ENCODE peak calls at places on chromosomes 11 and 22, in nine cellular contexts. N is mammary epithelial cell, C is fibroblast of lung, U is right lobe of liver, E is tibial nerve, O is uterus, S is upper lobe of right lung, T is PC-3, D is thoracic aorta. G is an unnamed sample. For H3K4me1, the result is how much of the 10 kb centered on the place peaks cover.

GRCh38 chr11:125330462-125331325 is 165.4 kb downstream of the FEZ1 start:
- DNase-seq in C (no peak), T (no peak), S (no peak), U (no peak), O (no peak), E (no peak), N (no peak), D (no peak), G (no peak)

GRCh38 chr11:63919267-63920125 is 2.5 kb upstream of the RCOR2 start:
- DNase-seq in T (no peak), S (no peak), D (no peak), O (no peak), U (no peak), N (no peak), C (peak), E (no peak), G (no peak)

GRCh38 chr11:43578346-43579170 is 102.0 kb upstream of the HSD17B12 start:
- DNase-seq in S (no peak), C (peak), D (no peak), T (peak), U (no peak), O (no peak), N (peak), E (no peak), G (no peak)

GRCh38 chr22:28064941-28065340 is 145.9 kb upstream of the PITPNB start:
- DNase-seq in N (no peak), E (no peak), U (no peak), S (no peak), D (no peak), T (no peak), C (peak), O (no peak), G (no peak)

GRCh38 chr22:22823126-22823804 is 64.4 kb upstream of the IGLL5 start:
- DNase-seq in D (no peak), T (no peak), C (no peak), O (no peak), N (no peak), S (no peak), E (no peak), U (no peak), G (no peak)

GRCh38 chr22:33561149-33561807 is 359.0 kb downstream of the LARGE1 start:
- DNase-seq in S (no peak), D (no peak), U (no peak), N (no peak), T (no peak), O (no peak), C (no peak), E (no peak), G (no peak)

GRCh38 chr22:41818596-41818995 is 14.3 kb upstream of the SREBF2 start:
- DNase-seq in C (no peak), N (no peak), U (no peak), S (no peak), O (no peak), D (no peak), T (no peak), E (no peak), G (no peak)

GRCh38 chr22:28955817-28956216 is 72.4 kb downstream of the ZNRF3 start:
- DNase-seq in S (no peak), D (no peak), U (no peak), O (no peak), T (no peak), N (no peak), E (no peak), C (peak), G (no peak)

GRCh38 chr11:63510360-63511130 is 4.7 kb downstream of the LGALS12 start:
- DNase-seq in D (no peak), N (no peak), O (no peak), T (no peak), C (peak), E (peak), S (peak), U (peak), G (peak)

GRCh38 chr11:9214765-9215164 is 50.4 kb downstream of the DENND5A start:
- DNase-seq in D (no peak), E (no peak), T (peak), C (peak), O (no peak), U (no peak), S (no peak), N (no peak), G (no peak)

GRCh38 chr11:93485983-93486382 is 57.2 kb downstream of the SMCO4 start:
- DNase-seq in N (no peak), S (no peak), U (no peak), T (no peak), E (no peak), C (no peak), O (no peak), D (no peak), G (no peak)

GRCh38 chr11:124195419-124195734 is 12.2 kb downstream of the OR10D3 start:
- DNase-seq in S (no peak), U (no peak), O (no peak), E (no peak), C (no peak), N (no peak), T (no peak), D (no peak), G (no peak)

GRCh38 chr11:763549-764321 is 13.6 kb downstream of the GATD1 start:
- DNase-seq in U (no peak), T (no peak), C (no peak), N (no peak), O (no peak), D (no peak), E (no peak), S (no peak), G (no peak)

GRCh38 chr11:117969160-117969991 is 16.8 kb upstream of the IL10RA start:
- DNase-seq in C (no peak), O (no peak), T (no peak), U (no peak), N (no peak), D (no peak), S (no peak), E (no peak), G (no peak)

GRCh38 chr11:2878782-2879181 is 6.8 kb downstream of the CDKN1C start:
- DNase-seq in T (no peak), C (no peak), E (no peak), U (no peak), S (no peak), N (no peak), O (no peak), D (no peak), G (no peak)

GRCh38 chr11:23778971-23779370 is 717.9 kb upstream of the LUZP2 start:
- DNase-seq in S (no peak), D (no peak), E (no peak), U (no peak), O (no peak), N (no peak), T (no peak), C (peak), G (no peak)

GRCh38 chr11:61510980-61511373 is 2.4 kb downstream of the LRRC10B start:
- DNase-seq in U (no peak), S (no peak), O (no peak), C (no peak), E (no peak), N (no peak), T (no peak), D (no peak), G (peak)

GRCh38 chr22:35113341-35113740 is 47.4 kb downstream of the ISX start:
- DNase-seq in O (no peak), S (no peak), N (no peak), T (no peak), U (no peak), E (no peak), D (no peak), C (no peak), G (no peak)

GRCh38 chr22:17266261-17266971 is 47.2 kb upstream of the ADA2 start:
- DNase-seq in C (no peak), E (no peak), O (no peak), D (no peak), N (no peak), S (no peak), T (no peak), U (no peak), G (no peak)

GRCh38 chr11:11552688-11553087 is 69.1 kb downstream of the GALNT18 start:
- DNase-seq in N (no peak), T (peak), O (no peak), U (no peak), E (no peak), D (no peak), C (no peak), S (peak), G (no peak)

GRCh38 chr22:37248251-37248650 is 4.2 kb upstream of the RAC2 start:
- DNase-seq in U (no peak), N (peak), O (no peak), S (peak), T (peak), E (no peak), C (no peak), D (no peak), G (no peak)

GRCh38 chr11:63862923-63863322 is 24.0 kb downstream of the MARK2 start:
- DNase-seq in U (peak), T (no peak), C (no peak), O (no peak), E (no peak), N (no peak), D (no peak), S (no peak), G (no peak)

GRCh38 chr11:115792903-115793302 is 288.7 kb upstream of the CADM1 start:
- DNase-seq in D (no peak), E (no peak), T (no peak), O (no peak), N (no peak), C (no peak), U (no peak), S (no peak), G (no peak)

GRCh38 chr11:134981824-134982223 is 569.8 kb upstream of the B3GAT1 start:
- DNase-seq in T (no peak), O (no peak), C (no peak), S (no peak), U (no peak), D (no peak), N (no peak), E (no peak), G (no peak)

GRCh38 chr11:18461909-18462308 is 6.3 kb downstream of the LDHAL6A start:
- DNase-seq in O (no peak), T (no peak), N (no peak), C (no peak), E (no peak), D (no peak), U (no peak), S (no peak), G (no peak)

GRCh38 chr11:35347921-35348331 is 71.4 kb downstream of the SLC1A2 start:
- DNase-seq in D (no peak), O (no peak), U (no peak), C (peak), S (no peak), N (peak), E (no peak), T (no peak), G (no peak)

GRCh38 chr11:72338266-72338665 is 94.3 kb upstream of the PHOX2A start:
- DNase-seq in C (no peak), E (no peak), S (no peak), D (no peak), N (no peak), T (no peak), O (no peak), U (no peak), G (no peak)

GRCh38 chr22:20283674-20284066 is 15.6 kb upstream of the RTN4R start:
- DNase-seq in N (no peak), U (no peak), D (no peak), S (no peak), E (no peak), T (no peak), O (no peak), C (no peak), G (no peak)

GRCh38 chr11:128472128-128473110 is 114.9 kb downstream of the ETS1 start:
- DNase-seq in T (peak), D (no peak), E (no peak), O (no peak), N (peak), U (no peak), C (peak), S (no peak), G (no peak)

GRCh38 chr11:134861490-134862107 is 449.6 kb upstream of the B3GAT1 start:
- DNase-seq in E (no peak), T (no peak), O (no peak), S (no peak), U (no peak), N (no peak), D (no peak), C (no peak), G (no peak)

GRCh38 chr11:85698195-85698594 is 12.2 kb upstream of the CCDC89 start:
- DNase-seq in T (peak), D (no peak), E (no peak), C (no peak), N (no peak), O (no peak), S (no peak), U (no peak), G (no peak)

GRCh38 chr22:24416095-24416494 is 11.3 kb upstream of the ADORA2A start:
- DNase-seq in N (no peak), C (no peak), O (no peak), T (no peak), E (no peak), U (no peak), D (no peak), S (no peak), G (no peak)

GRCh38 chr22:17984114-17984513 is 40.2 kb downstream of the MICAL3 start:
- DNase-seq in S (no peak), U (no peak), C (no peak), E (no peak), T (peak), O (no peak), N (peak), D (no peak), G (no peak)

DNA sequence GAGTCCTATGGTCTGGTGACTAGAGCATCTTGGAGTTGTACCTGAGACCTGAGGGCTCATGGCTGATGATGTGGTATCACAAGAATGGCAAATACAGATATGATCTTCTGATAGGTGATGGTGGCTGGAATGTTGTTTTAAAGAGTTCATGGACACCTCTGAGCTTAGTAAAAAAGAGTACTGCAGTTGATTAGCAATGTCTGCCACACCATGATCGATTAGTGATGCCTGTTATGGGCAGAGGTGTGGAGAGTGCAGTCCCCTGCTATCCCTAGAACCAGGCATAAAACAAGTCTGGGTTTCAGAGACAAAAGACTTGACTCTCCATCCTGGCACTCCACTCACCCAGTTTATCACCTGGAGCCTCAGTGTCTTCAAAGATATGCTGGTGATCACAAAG is 1.4 kb upstream of the BATF2 start:
- DNase-seq in E (no peak), O (no peak), D (no peak), N (peak), T (peak), S (no peak), U (no peak), C (no peak), G (no peak)
- H3K4me3 ChIP-seq in E (no peak), O (no peak), D (no peak), N (no peak), T (no peak), S (no peak), U (no peak), C (no peak), G (no peak)

GRCh38 chr22:40189979-40190378 is 12.3 kb downstream of the TNRC6B start:
- DNase-seq in T (peak), N (no peak), U (no peak), S (no peak), C (no peak), O (no peak), E (no peak), D (no peak), G (no peak)

GRCh38 chr22:40194656-40195055 is 16.9 kb downstream of the TNRC6B start:
- DNase-seq in E (no peak), T (no peak), S (no peak), U (no peak), N (no peak), O (no peak), D (no peak), C (no peak), G (no peak)

GRCh38 chr22:40193429-40194421 is 16.0 kb downstream of the TNRC6B start:
- DNase-seq in N (no peak), D (no peak), S (no peak), T (peak), E (no peak), O (peak), U (no peak), C (peak), G (no peak)

GRCh38 chr22:40187389-40187788 is 9.7 kb downstream of the TNRC6B start:
- DNase-seq in U (no peak), D (no peak), T (no peak), S (no peak), O (no peak), C (no peak), N (no peak), E (no peak), G (no peak)

GRCh38 chr22:40190501-40190900 is 12.8 kb downstream of the TNRC6B start:
- DNase-seq in N (no peak), C (no peak), E (no peak), D (no peak), S (no peak), O (no peak), T (no peak), U (no peak), G (no peak)
- H3K4me1 ChIP-seq in N (under half), C (under half), E (under half), D (under half), S (under half), O (under half), T (under half), U (under half), G (under half)

GRCh38 chr11:66570117-66570825 is 1.9 kb upstream of the CTSF start:
- DNase-seq in N (no peak), D (no peak), O (no peak), U (no peak), S (no peak), C (no peak), E (no peak), T (no peak), G (no peak)

GRCh38 chr11:66567787-66568123 is 651 bp downstream of the CTSF start:
- DNase-seq in C (no peak), E (no peak), T (no peak), N (no peak), O (no peak), D (no peak), U (no peak), S (no peak), G (no peak)

GRCh38 chr11:66569076-66569475 is 670 bp upstream of the CTSF start:
- DNase-seq in U (no peak), D (no peak), O (no peak), E (no peak), S (no peak), C (no peak), N (no peak), T (no peak), G (no peak)

GRCh38 chr11:66566221-66566620 is 2.2 kb downstream of the CTSF start:
- DNase-seq in C (no peak), U (no peak), S (no peak), D (no peak), N (no peak), E (no peak), O (no peak), T (no peak), G (no peak)

GRCh38 chr11:66568124-66568916 is at the start of gene CTSF:
- DNase-seq in C (peak), U (peak), O (peak), D (peak), N (peak), T (peak), S (peak), E (peak), G (peak)
- H3K4me3 ChIP-seq in C (peak), U (peak), O (peak), D (peak), N (peak), T (peak), S (peak), E (peak), G (peak)

GRCh38 chr11:12813371-12814225 is 139.4 kb downstream of the TEAD1 start:
- DNase-seq in U (no peak), C (peak), O (peak), D (no peak), N (peak), T (peak), E (no peak), S (no peak), G (no peak)

GRCh38 chr11:12815150-12815523 is 140.9 kb downstream of the TEAD1 start:
- DNase-seq in U (no peak), S (no peak), E (no peak), C (no peak), O (no peak), N (no peak), D (no peak), T (no peak), G (no peak)

GRCh38 chr11:12812849-12813248 is 138.6 kb downstream of the TEAD1 start:
- DNase-seq in U (no peak), D (no peak), T (no peak), E (no peak), N (no peak), O (no peak), S (no peak), C (no peak), G (no peak)

GRCh38 chr11:12810497-12810896 is 136.3 kb downstream of the TEAD1 start:
- DNase-seq in N (no peak), T (no peak), O (no peak), C (peak), U (no peak), D (no peak), S (no peak), E (no peak), G (no peak)

DNA sequence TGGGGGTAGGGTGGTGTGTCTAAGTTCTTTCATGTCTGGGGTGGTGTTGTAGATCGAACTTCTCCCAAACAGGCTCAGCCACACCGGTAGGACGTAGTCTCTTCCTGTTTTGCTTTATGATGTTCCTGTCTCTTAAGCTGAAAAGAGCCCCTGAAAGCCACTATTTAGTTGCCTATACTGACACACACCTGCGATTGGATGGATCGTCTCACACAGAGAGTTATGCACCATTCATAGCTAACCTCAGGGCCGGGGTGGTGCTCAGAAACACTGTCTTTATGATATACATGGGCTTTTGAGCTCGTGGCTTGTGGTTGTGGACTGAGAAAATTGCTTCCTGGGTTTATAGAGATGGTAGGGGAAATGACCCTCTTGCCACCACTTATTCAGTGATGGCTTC is 137.6 kb downstream of the TEAD1 start:
- DNase-seq in E (no peak), C (no peak), U (no peak), N (no peak), T (no peak), D (no peak), O (no peak), S (no peak), G (no peak)
- H3K4me1 ChIP-seq in E (under half), C (half or more), U (under half), N (half or more), T (under half), D (under half), O (under half), S (under half), G (under half)

GRCh38 chr22:50696251-50696798 is 23.7 kb downstream of the SHANK3 start:
- DNase-seq in T (no peak), C (no peak), D (no peak), O (no peak), U (no peak), N (peak), S (no peak), E (no peak), G (no peak)
- H3K4me3 ChIP-seq in T (no peak), C (no peak), D (no peak), O (no peak), U (no peak), N (no peak), S (peak), E (no peak), G (no peak)